ENCODE peak calls at places on chromosome 21, in ten cellular contexts. One of them, this sample, is unnamed.

GRCh38 chr21:39630191-39630591 is 17.5 kb downstream of the B3GALT5 start:
- DNase-seq in C1 segment of cervical spinal cord: no peak
- DNase-seq in Calu3: peak; percentile 54
- DNase-seq in NCI-H69: no peak
- DNase-seq in ovary: no peak
- DNase-seq in mucosa of gallbladder: no peak
- DNase-seq in cerebellar cortex: no peak
- DNase-seq in AG08395: no peak
- DNase-seq in stimulated activated CD4-positive, alpha-beta T cell treated with anti-CD3 and anti-CD28 coated beads, Interleukin-4, amount 100 ng/mL, for 4 hours: no peak
- DNase-seq in HuH-7.5: no peak
- DNase-seq in this sample: no peak

GRCh38 chr21:27532081-27532480 is 565.2 kb upstream of the ADAMTS5 start:
- DNase-seq in AG08395: no peak
- DNase-seq in NCI-H69: no peak
- DNase-seq in mucosa of gallbladder: no peak
- DNase-seq in cerebellar cortex: no peak
- DNase-seq in C1 segment of cervical spinal cord: no peak
- DNase-seq in Calu3: peak; percentile 44
- DNase-seq in HuH-7.5: peak; percentile 5
- DNase-seq in ovary: no peak
- DNase-seq in stimulated activated CD4-positive, alpha-beta T cell treated with anti-CD3 and anti-CD28 coated beads, Interleukin-4, amount 100 ng/mL, for 4 hours: no peak
- DNase-seq in this sample: no peak

GRCh38 chr21:45523411-45524101 is 18.7 kb downstream of the SLC19A1 start:
- DNase-seq in stimulated activated CD4-positive, alpha-beta T cell treated with anti-CD3 and anti-CD28 coated beads, Interleukin-4, amount 100 ng/mL, for 4 hours: no peak
- DNase-seq in NCI-H69: no peak
- DNase-seq in ovary: peak; percentile 7
- DNase-seq in mucosa of gallbladder: no peak
- DNase-seq in HuH-7.5: no peak
- DNase-seq in AG08395: no peak
- DNase-seq in cerebellar cortex: no peak
- DNase-seq in Calu3: no peak
- DNase-seq in C1 segment of cervical spinal cord: no peak
- DNase-seq in this sample: no peak

GRCh38 chr21:45799765-45800338 is 156.3 kb downstream of the PCBP3 start:
- DNase-seq in HuH-7.5: no peak
- DNase-seq in cerebellar cortex: no peak
- DNase-seq in mucosa of gallbladder: no peak
- DNase-seq in Calu3: no peak
- DNase-seq in ovary: no peak
- DNase-seq in AG08395: no peak
- DNase-seq in stimulated activated CD4-positive, alpha-beta T cell treated with anti-CD3 and anti-CD28 coated beads, Interleukin-4, amount 100 ng/mL, for 4 hours: no peak
- DNase-seq in C1 segment of cervical spinal cord: no peak
- DNase-seq in NCI-H69: no peak
- DNase-seq in this sample: no peak

GRCh38 chr21:38990424-38990794 is 184.7 kb downstream of the ETS2 start:
- DNase-seq in stimulated activated CD4-positive, alpha-beta T cell treated with anti-CD3 and anti-CD28 coated beads, Interleukin-4, amount 100 ng/mL, for 4 hours: no peak
- DNase-seq in HuH-7.5: no peak
- DNase-seq in NCI-H69: peak; percentile 88
- DNase-seq in C1 segment of cervical spinal cord: no peak
- DNase-seq in cerebellar cortex: no peak
- DNase-seq in AG08395: no peak
- DNase-seq in mucosa of gallbladder: no peak
- DNase-seq in ovary: no peak
- DNase-seq in Calu3: no peak
- DNase-seq in this sample: no peak

GRCh38 chr21:36705679-36706481 is 7.0 kb downstream of the SIM2 start:
- DNase-seq in HuH-7.5: no peak
- DNase-seq in Calu3: no peak
- DNase-seq in NCI-H69: no peak
- DNase-seq in mucosa of gallbladder: no peak
- DNase-seq in ovary: no peak
- DNase-seq in cerebellar cortex: no peak
- DNase-seq in C1 segment of cervical spinal cord: no peak
- DNase-seq in stimulated activated CD4-positive, alpha-beta T cell treated with anti-CD3 and anti-CD28 coated beads, Interleukin-4, amount 100 ng/mL, for 4 hours: no peak
- DNase-seq in AG08395: no peak
- DNase-seq in this sample: no peak

GRCh38 chr21:44295163-44295601 is 4.7 kb upstream of the PFKL start:
- DNase-seq in AG08395: no peak
- DNase-seq in stimulated activated CD4-positive, alpha-beta T cell treated with anti-CD3 and anti-CD28 coated beads, Interleukin-4, amount 100 ng/mL, for 4 hours: no peak
- DNase-seq in ovary: no peak
- DNase-seq in mucosa of gallbladder: no peak
- DNase-seq in NCI-H69: peak; percentile 95
- DNase-seq in HuH-7.5: no peak
- DNase-seq in Calu3: no peak
- DNase-seq in C1 segment of cervical spinal cord: no peak
- DNase-seq in cerebellar cortex: no peak
- DNase-seq in this sample: no peak

GRCh38 chr21:28480091-28480869 is 512.4 kb downstream of the LTN1 start:
- DNase-seq in C1 segment of cervical spinal cord: no peak
- DNase-seq in Calu3: no peak
- DNase-seq in cerebellar cortex: no peak
- DNase-seq in AG08395: peak; percentile 6
- DNase-seq in HuH-7.5: no peak
- DNase-seq in NCI-H69: no peak
- DNase-seq in mucosa of gallbladder: no peak
- DNase-seq in ovary: no peak
- DNase-seq in stimulated activated CD4-positive, alpha-beta T cell treated with anti-CD3 and anti-CD28 coated beads, Interleukin-4, amount 100 ng/mL, for 4 hours: no peak
- DNase-seq in this sample: no peak

GRCh38 chr21:37531402-37532042 is 164.9 kb downstream of the DYRK1A start:
- DNase-seq in stimulated activated CD4-positive, alpha-beta T cell treated with anti-CD3 and anti-CD28 coated beads, Interleukin-4, amount 100 ng/mL, for 4 hours: no peak
- DNase-seq in HuH-7.5: no peak
- DNase-seq in AG08395: no peak
- DNase-seq in cerebellar cortex: peak; percentile 30
- DNase-seq in C1 segment of cervical spinal cord: no peak
- DNase-seq in Calu3: peak; percentile 18
- DNase-seq in NCI-H69: peak; percentile 48
- DNase-seq in mucosa of gallbladder: no peak
- DNase-seq in ovary: no peak
- DNase-seq in this sample: no peak

GRCh38 chr21:25183577-25183976 is 423.7 kb downstream of the MRPL39 start:
- DNase-seq in ovary: no peak
- DNase-seq in stimulated activated CD4-positive, alpha-beta T cell treated with anti-CD3 and anti-CD28 coated beads, Interleukin-4, amount 100 ng/mL, for 4 hours: no peak
- DNase-seq in HuH-7.5: no peak
- DNase-seq in mucosa of gallbladder: no peak
- DNase-seq in cerebellar cortex: no peak
- DNase-seq in NCI-H69: no peak
- DNase-seq in AG08395: no peak
- DNase-seq in Calu3: no peak
- DNase-seq in C1 segment of cervical spinal cord: no peak
- DNase-seq in this sample: no peak

GRCh38 chr21:42892582-42892930 is 553 bp upstream of the NDUFV3 start:
- DNase-seq in NCI-H69: no peak
- DNase-seq in cerebellar cortex: no peak
- DNase-seq in mucosa of gallbladder: no peak
- DNase-seq in stimulated activated CD4-positive, alpha-beta T cell treated with anti-CD3 and anti-CD28 coated beads, Interleukin-4, amount 100 ng/mL, for 4 hours: no peak
- DNase-seq in Calu3: no peak
- DNase-seq in HuH-7.5: no peak
- DNase-seq in AG08395: no peak
- DNase-seq in C1 segment of cervical spinal cord: no peak
- DNase-seq in ovary: no peak
- DNase-seq in this sample: no peak

GRCh38 chr21:14382486-14382834 is 486 bp downstream of the HSPA13 start:
- DNase-seq in mucosa of gallbladder: no peak
- DNase-seq in cerebellar cortex: no peak
- DNase-seq in C1 segment of cervical spinal cord: no peak
- DNase-seq in stimulated activated CD4-positive, alpha-beta T cell treated with anti-CD3 and anti-CD28 coated beads, Interleukin-4, amount 100 ng/mL, for 4 hours: peak; percentile 29
- DNase-seq in AG08395: peak; percentile 3
- DNase-seq in NCI-H69: peak; percentile 79
- DNase-seq in ovary: no peak
- DNase-seq in Calu3: peak; percentile 3
- DNase-seq in HuH-7.5: no peak
- DNase-seq in this sample: no peak

GRCh38 chr21:35737899-35738341 is 322.4 kb downstream of the SETD4 start:
- DNase-seq in mucosa of gallbladder: peak; percentile 22
- DNase-seq in C1 segment of cervical spinal cord: peak; percentile 24
- DNase-seq in cerebellar cortex: no peak
- DNase-seq in AG08395: peak; percentile 29
- DNase-seq in HuH-7.5: no peak
- DNase-seq in ovary: peak; percentile 9
- DNase-seq in stimulated activated CD4-positive, alpha-beta T cell treated with anti-CD3 and anti-CD28 coated beads, Interleukin-4, amount 100 ng/mL, for 4 hours: no peak
- DNase-seq in Calu3: no peak
- DNase-seq in NCI-H69: no peak
- DNase-seq in this sample: no peak

GRCh38 chr21:18950045-18950740 is 546.6 kb upstream of the TMPRSS15 start:
- DNase-seq in stimulated activated CD4-positive, alpha-beta T cell treated with anti-CD3 and anti-CD28 coated beads, Interleukin-4, amount 100 ng/mL, for 4 hours: no peak
- DNase-seq in HuH-7.5: no peak
- DNase-seq in NCI-H69: no peak
- DNase-seq in cerebellar cortex: no peak
- DNase-seq in mucosa of gallbladder: no peak
- DNase-seq in ovary: no peak
- DNase-seq in AG08395: no peak
- DNase-seq in Calu3: no peak
- DNase-seq in C1 segment of cervical spinal cord: no peak
- DNase-seq in this sample: no peak

GRCh38 chr21:33018707-33019455 is 6.9 kb upstream of the OLIG2 start:
- DNase-seq in stimulated activated CD4-positive, alpha-beta T cell treated with anti-CD3 and anti-CD28 coated beads, Interleukin-4, amount 100 ng/mL, for 4 hours: no peak
- DNase-seq in NCI-H69: no peak
- DNase-seq in cerebellar cortex: no peak
- DNase-seq in mucosa of gallbladder: no peak
- DNase-seq in HuH-7.5: no peak
- DNase-seq in ovary: no peak
- DNase-seq in Calu3: no peak
- DNase-seq in AG08395: no peak
- DNase-seq in C1 segment of cervical spinal cord: no peak
- DNase-seq in this sample: no peak

GRCh38 chr21:42669069-42669468 is 15.6 kb downstream of the PDE9A start:
- DNase-seq in NCI-H69: peak; percentile 21
- DNase-seq in stimulated activated CD4-positive, alpha-beta T cell treated with anti-CD3 and anti-CD28 coated beads, Interleukin-4, amount 100 ng/mL, for 4 hours: no peak
- DNase-seq in HuH-7.5: no peak
- DNase-seq in ovary: peak; percentile 49
- DNase-seq in cerebellar cortex: no peak
- DNase-seq in Calu3: no peak
- DNase-seq in AG08395: no peak
- DNase-seq in C1 segment of cervical spinal cord: no peak
- DNase-seq in mucosa of gallbladder: no peak
- DNase-seq in this sample: no peak

GRCh38 chr21:44380876-44381275 is 27.5 kb downstream of the TRPM2 start:
- DNase-seq in ovary: no peak
- DNase-seq in Calu3: no peak
- DNase-seq in HuH-7.5: no peak
- DNase-seq in stimulated activated CD4-positive, alpha-beta T cell treated with anti-CD3 and anti-CD28 coated beads, Interleukin-4, amount 100 ng/mL, for 4 hours: no peak
- DNase-seq in AG08395: no peak
- DNase-seq in mucosa of gallbladder: no peak
- DNase-seq in C1 segment of cervical spinal cord: no peak
- DNase-seq in NCI-H69: no peak
- DNase-seq in cerebellar cortex: no peak
- DNase-seq in this sample: no peak

GRCh38 chr21:40015818-40016217 is 148.6 kb downstream of the PCP4 start:
- DNase-seq in mucosa of gallbladder: no peak
- DNase-seq in stimulated activated CD4-positive, alpha-beta T cell treated with anti-CD3 and anti-CD28 coated beads, Interleukin-4, amount 100 ng/mL, for 4 hours: no peak
- DNase-seq in C1 segment of cervical spinal cord: no peak
- DNase-seq in cerebellar cortex: no peak
- DNase-seq in AG08395: no peak
- DNase-seq in Calu3: no peak
- DNase-seq in HuH-7.5: no peak
- DNase-seq in NCI-H69: no peak
- DNase-seq in ovary: no peak
- DNase-seq in this sample: no peak

GRCh38 chr21:18951291-18952038 is 547.9 kb upstream of the TMPRSS15 start:
- DNase-seq in AG08395: no peak
- DNase-seq in cerebellar cortex: peak; percentile 86
- DNase-seq in Calu3: no peak
- DNase-seq in NCI-H69: peak; percentile 85
- DNase-seq in mucosa of gallbladder: no peak
- DNase-seq in ovary: no peak
- DNase-seq in C1 segment of cervical spinal cord: no peak
- DNase-seq in HuH-7.5: no peak
- DNase-seq in stimulated activated CD4-positive, alpha-beta T cell treated with anti-CD3 and anti-CD28 coated beads, Interleukin-4, amount 100 ng/mL, for 4 hours: no peak
- DNase-seq in this sample: no peak

GRCh38 chr21:44300262-44300959 is 558 bp downstream of the PFKL start:
- DNase-seq in mucosa of gallbladder: peak; percentile 77
- DNase-seq in HuH-7.5: peak; percentile 80
- DNase-seq in NCI-H69: peak; percentile 72
- DNase-seq in cerebellar cortex: peak; percentile 16
- DNase-seq in ovary: peak; percentile 67
- DNase-seq in stimulated activated CD4-positive, alpha-beta T cell treated with anti-CD3 and anti-CD28 coated beads, Interleukin-4, amount 100 ng/mL, for 4 hours: peak; percentile 67
- DNase-seq in Calu3: peak; percentile 67
- DNase-seq in AG08395: peak; percentile 87
- DNase-seq in C1 segment of cervical spinal cord: no peak
- DNase-seq in this sample: no peak

GRCh38 chr21:37565530-37566223 is 199.1 kb downstream of the DYRK1A start:
- DNase-seq in C1 segment of cervical spinal cord: no peak
- DNase-seq in Calu3: peak; percentile 8
- DNase-seq in HuH-7.5: no peak
- DNase-seq in cerebellar cortex: no peak
- DNase-seq in mucosa of gallbladder: peak; percentile 35
- DNase-seq in NCI-H69: peak; percentile 12
- DNase-seq in AG08395: peak; percentile 36
- DNase-seq in ovary: no peak
- DNase-seq in stimulated activated CD4-positive, alpha-beta T cell treated with anti-CD3 and anti-CD28 coated beads, Interleukin-4, amount 100 ng/mL, for 4 hours: no peak
- DNase-seq in this sample: peak; percentile 4

GRCh38 chr21:42850866-42851391 is 28.4 kb downstream of the WDR4 start:
- DNase-seq in mucosa of gallbladder: no peak
- DNase-seq in C1 segment of cervical spinal cord: no peak
- DNase-seq in AG08395: peak; percentile 26
- DNase-seq in Calu3: peak; percentile 20
- DNase-seq in ovary: no peak
- DNase-seq in NCI-H69: no peak
- DNase-seq in HuH-7.5: peak; percentile 73
- DNase-seq in stimulated activated CD4-positive, alpha-beta T cell treated with anti-CD3 and anti-CD28 coated beads, Interleukin-4, amount 100 ng/mL, for 4 hours: no peak
- DNase-seq in cerebellar cortex: peak; percentile 6
- DNase-seq in this sample: no peak

GRCh38 chr21:41945982-41946381 is 7.8 kb downstream of the C2CD2 start:
- DNase-seq in NCI-H69: no peak
- DNase-seq in stimulated activated CD4-positive, alpha-beta T cell treated with anti-CD3 and anti-CD28 coated beads, Interleukin-4, amount 100 ng/mL, for 4 hours: no peak
- DNase-seq in HuH-7.5: no peak
- DNase-seq in AG08395: no peak
- DNase-seq in C1 segment of cervical spinal cord: no peak
- DNase-seq in Calu3: no peak
- DNase-seq in mucosa of gallbladder: no peak
- DNase-seq in ovary: no peak
- DNase-seq in cerebellar cortex: no peak
- DNase-seq in this sample: no peak

GRCh38 chr21:46503922-46504539 is 45.3 kb downstream of the DIP2A start:
- DNase-seq in NCI-H69: no peak
- DNase-seq in cerebellar cortex: no peak
- DNase-seq in Calu3: no peak
- DNase-seq in HuH-7.5: no peak
- DNase-seq in mucosa of gallbladder: no peak
- DNase-seq in stimulated activated CD4-positive, alpha-beta T cell treated with anti-CD3 and anti-CD28 coated beads, Interleukin-4, amount 100 ng/mL, for 4 hours: no peak
- DNase-seq in C1 segment of cervical spinal cord: no peak
- DNase-seq in ovary: no peak
- DNase-seq in AG08395: no peak
- DNase-seq in this sample: no peak

GRCh38 chr21:26007911-26008579 is 162.5 kb downstream of the APP start:
- DNase-seq in NCI-H69: peak; percentile 64
- DNase-seq in HuH-7.5: no peak
- DNase-seq in Calu3: no peak
- DNase-seq in C1 segment of cervical spinal cord: no peak
- DNase-seq in stimulated activated CD4-positive, alpha-beta T cell treated with anti-CD3 and anti-CD28 coated beads, Interleukin-4, amount 100 ng/mL, for 4 hours: no peak
- DNase-seq in AG08395: peak; percentile 19
- DNase-seq in mucosa of gallbladder: no peak
- DNase-seq in ovary: no peak
- DNase-seq in cerebellar cortex: peak; percentile 84
- DNase-seq in this sample: peak; percentile 19

GRCh38 chr21:29332461-29333354 is 34.0 kb downstream of the BACH1 start:
- DNase-seq in cerebellar cortex: no peak
- DNase-seq in C1 segment of cervical spinal cord: no peak
- DNase-seq in HuH-7.5: no peak
- DNase-seq in stimulated activated CD4-positive, alpha-beta T cell treated with anti-CD3 and anti-CD28 coated beads, Interleukin-4, amount 100 ng/mL, for 4 hours: no peak
- DNase-seq in mucosa of gallbladder: no peak
- DNase-seq in Calu3: no peak
- DNase-seq in AG08395: peak; percentile 27
- DNase-seq in NCI-H69: no peak
- DNase-seq in ovary: no peak
- DNase-seq in this sample: no peak

GRCh38 chr21:35637431-35637830 is 422.9 kb downstream of the SETD4 start:
- DNase-seq in cerebellar cortex: peak; percentile 35
- DNase-seq in C1 segment of cervical spinal cord: no peak
- DNase-seq in ovary: no peak
- DNase-seq in mucosa of gallbladder: no peak
- DNase-seq in NCI-H69: no peak
- DNase-seq in Calu3: no peak
- DNase-seq in AG08395: peak; percentile 47
- DNase-seq in HuH-7.5: no peak
- DNase-seq in stimulated activated CD4-positive, alpha-beta T cell treated with anti-CD3 and anti-CD28 coated beads, Interleukin-4, amount 100 ng/mL, for 4 hours: no peak
- DNase-seq in this sample: no peak

GRCh38 chr21:19684328-19684727 is 1280.7 kb upstream of the TMPRSS15 start:
- DNase-seq in Calu3: no peak
- DNase-seq in ovary: no peak
- DNase-seq in mucosa of gallbladder: no peak
- DNase-seq in NCI-H69: peak; percentile 64
- DNase-seq in cerebellar cortex: no peak
- DNase-seq in AG08395: no peak
- DNase-seq in HuH-7.5: no peak
- DNase-seq in stimulated activated CD4-positive, alpha-beta T cell treated with anti-CD3 and anti-CD28 coated beads, Interleukin-4, amount 100 ng/mL, for 4 hours: no peak
- DNase-seq in C1 segment of cervical spinal cord: no peak
- DNase-seq in this sample: no peak